ENCODE peak calls at places on chromosome 3, in five cellular contexts. One of them, this sample, is unnamed.

GRCh38 chr3:158731938-158732855 is at the start of gene RARRES1:
- DNase-seq in GM12878: no peak
- DNase-seq in IMR-90: peak; percentile 62
- DNase-seq in HepG2: no peak
- DNase-seq in K562: no peak
- DNase-seq in this sample: peak; percentile 88

GRCh38 chr3:126758019-126758418 is 54.0 kb downstream of the CHCHD6 start:
- DNase-seq in GM12878: no peak
- DNase-seq in IMR-90: no peak
- DNase-seq in HepG2: no peak
- DNase-seq in K562: no peak
- DNase-seq in this sample: peak; percentile 52

GRCh38 chr3:150184426-150185071 is 213.9 kb upstream of the PFN2 start:
- DNase-seq in GM12878: no peak
- DNase-seq in IMR-90: peak; percentile 11
- DNase-seq in HepG2: peak; percentile 68
- DNase-seq in K562: no peak
- DNase-seq in this sample: no peak

GRCh38 chr3:8888296-8888915 is 74.9 kb downstream of the RAD18 start:
- DNase-seq in GM12878: no peak
- DNase-seq in IMR-90: peak; percentile 91
- DNase-seq in HepG2: no peak
- DNase-seq in K562: no peak
- DNase-seq in this sample: no peak

GRCh38 chr3:39479701-39480414 is 12.4 kb downstream of the MOBP start:
- DNase-seq in GM12878: no peak
- DNase-seq in IMR-90: no peak
- DNase-seq in HepG2: no peak
- DNase-seq in K562: no peak
- DNase-seq in this sample: no peak

GRCh38 chr3:52606373-52607085 is 70.1 kb downstream of the UQCC5 start:
- DNase-seq in GM12878: no peak
- DNase-seq in IMR-90: peak; percentile 41
- DNase-seq in HepG2: peak; percentile 67
- DNase-seq in K562: peak; percentile 27
- DNase-seq in this sample: no peak

GRCh38 chr3:111236833-111237713 is 165.5 kb downstream of the NECTIN3 start:
- DNase-seq in GM12878: no peak
- DNase-seq in IMR-90: peak; percentile 52
- DNase-seq in HepG2: no peak
- DNase-seq in K562: no peak
- DNase-seq in this sample: peak; percentile 11

GRCh38 chr3:73024836-73025235 is 28.2 kb downstream of the PPP4R2 start:
- DNase-seq in GM12878: no peak
- DNase-seq in IMR-90: peak; percentile 25
- DNase-seq in HepG2: no peak
- DNase-seq in K562: no peak
- DNase-seq in this sample: no peak

GRCh38 chr3:9730747-9731205 is 759 bp upstream of the BRPF1 start:
- DNase-seq in GM12878: no peak
- DNase-seq in IMR-90: no peak
- DNase-seq in HepG2: no peak
- DNase-seq in K562: no peak
- DNase-seq in this sample: no peak

GRCh38 chr3:186790261-186790981 is 7.0 kb downstream of the EIF4A2 start:
- DNase-seq in GM12878: no peak
- DNase-seq in IMR-90: peak; percentile 61
- DNase-seq in HepG2: peak; percentile 26
- DNase-seq in K562: peak; percentile 54
- DNase-seq in this sample: no peak

GRCh38 chr3:157573780-157574378 is 70.7 kb upstream of the VEPH1 start:
- DNase-seq in GM12878: no peak
- DNase-seq in IMR-90: peak; percentile 43
- DNase-seq in HepG2: no peak
- DNase-seq in K562: no peak
- DNase-seq in this sample: no peak

GRCh38 chr3:64687781-64688515 is at the start of gene ADAMTS9:
- DNase-seq in GM12878: no peak
- DNase-seq in IMR-90: peak; percentile 60
- DNase-seq in HepG2: no peak
- DNase-seq in K562: no peak
- DNase-seq in this sample: peak; percentile 90

GRCh38 chr3:4720316-4721075 is 227.3 kb downstream of the ITPR1 start:
- DNase-seq in GM12878: no peak
- DNase-seq in IMR-90: peak; percentile 71
- DNase-seq in HepG2: peak; percentile 75
- DNase-seq in K562: peak; percentile 86
- DNase-seq in this sample: no peak

GRCh38 chr3:165206454-165207266 is 10.5 kb upstream of the SLITRK3 start:
- DNase-seq in GM12878: no peak
- DNase-seq in IMR-90: peak; percentile 65
- DNase-seq in HepG2: peak; percentile 64
- DNase-seq in K562: peak; percentile 65
- DNase-seq in this sample: peak; percentile 68

GRCh38 chr3:14902719-14903118 is 44.7 kb upstream of the NR2C2 start:
- DNase-seq in GM12878: no peak
- DNase-seq in IMR-90: no peak
- DNase-seq in HepG2: no peak
- DNase-seq in K562: no peak
- DNase-seq in this sample: no peak

GRCh38 chr3:57840445-57840844 is 84.3 kb downstream of the SLMAP start:
- DNase-seq in GM12878: no peak
- DNase-seq in IMR-90: no peak
- DNase-seq in HepG2: no peak
- DNase-seq in K562: no peak
- DNase-seq in this sample: no peak

GRCh38 chr3:102133376-102133775 is 284.1 kb downstream of the NFKBIZ start:
- DNase-seq in GM12878: no peak
- DNase-seq in IMR-90: no peak
- DNase-seq in HepG2: no peak
- DNase-seq in K562: no peak
- DNase-seq in this sample: no peak

GRCh38 chr3:77467702-77468407 is 428.0 kb downstream of the ROBO2 start:
- DNase-seq in GM12878: no peak
- DNase-seq in IMR-90: no peak
- DNase-seq in HepG2: no peak
- DNase-seq in K562: no peak
- DNase-seq in this sample: no peak

GRCh38 chr3:32643354-32643753 is 41.6 kb upstream of the CNOT10 start:
- DNase-seq in GM12878: no peak
- DNase-seq in IMR-90: no peak
- DNase-seq in HepG2: no peak
- DNase-seq in K562: no peak
- DNase-seq in this sample: no peak

GRCh38 chr3:192745150-192745549 is 17.8 kb upstream of the FGF12 start:
- DNase-seq in GM12878: no peak
- DNase-seq in IMR-90: no peak
- DNase-seq in HepG2: no peak
- DNase-seq in K562: no peak
- DNase-seq in this sample: no peak

GRCh38 chr3:8443829-8444791 is 57.5 kb upstream of the LMCD1 start:
- DNase-seq in GM12878: no peak
- DNase-seq in IMR-90: peak; percentile 99
- DNase-seq in HepG2: peak; percentile 99
- DNase-seq in K562: peak; percentile 7
- DNase-seq in this sample: peak; percentile 76

GRCh38 chr3:178562869-178563232 is 26.6 kb downstream of the KCNMB2 start:
- DNase-seq in GM12878: no peak
- DNase-seq in IMR-90: no peak
- DNase-seq in HepG2: no peak
- DNase-seq in K562: no peak
- DNase-seq in this sample: no peak

GRCh38 chr3:138323971-138324370 is 5.7 kb downstream of the NME9 start:
- DNase-seq in GM12878: no peak
- DNase-seq in IMR-90: no peak
- DNase-seq in HepG2: no peak
- DNase-seq in K562: no peak
- DNase-seq in this sample: no peak

GRCh38 chr3:70049761-70050160 is 50.2 kb downstream of the SAMMSON start:
- DNase-seq in GM12878: no peak
- DNase-seq in IMR-90: peak; percentile 11
- DNase-seq in HepG2: no peak
- DNase-seq in K562: no peak
- DNase-seq in this sample: no peak

GRCh38 chr3:95627293-95627692 is 1187.1 kb upstream of the EPHA6 start:
- DNase-seq in GM12878: no peak
- DNase-seq in IMR-90: no peak
- DNase-seq in HepG2: no peak
- DNase-seq in K562: no peak
- DNase-seq in this sample: no peak

GRCh38 chr3:143263844-143264243 is 144.3 kb downstream of the CHST2 start:
- DNase-seq in GM12878: no peak
- DNase-seq in IMR-90: no peak
- DNase-seq in HepG2: no peak
- DNase-seq in K562: no peak
- DNase-seq in this sample: no peak

DNA sequence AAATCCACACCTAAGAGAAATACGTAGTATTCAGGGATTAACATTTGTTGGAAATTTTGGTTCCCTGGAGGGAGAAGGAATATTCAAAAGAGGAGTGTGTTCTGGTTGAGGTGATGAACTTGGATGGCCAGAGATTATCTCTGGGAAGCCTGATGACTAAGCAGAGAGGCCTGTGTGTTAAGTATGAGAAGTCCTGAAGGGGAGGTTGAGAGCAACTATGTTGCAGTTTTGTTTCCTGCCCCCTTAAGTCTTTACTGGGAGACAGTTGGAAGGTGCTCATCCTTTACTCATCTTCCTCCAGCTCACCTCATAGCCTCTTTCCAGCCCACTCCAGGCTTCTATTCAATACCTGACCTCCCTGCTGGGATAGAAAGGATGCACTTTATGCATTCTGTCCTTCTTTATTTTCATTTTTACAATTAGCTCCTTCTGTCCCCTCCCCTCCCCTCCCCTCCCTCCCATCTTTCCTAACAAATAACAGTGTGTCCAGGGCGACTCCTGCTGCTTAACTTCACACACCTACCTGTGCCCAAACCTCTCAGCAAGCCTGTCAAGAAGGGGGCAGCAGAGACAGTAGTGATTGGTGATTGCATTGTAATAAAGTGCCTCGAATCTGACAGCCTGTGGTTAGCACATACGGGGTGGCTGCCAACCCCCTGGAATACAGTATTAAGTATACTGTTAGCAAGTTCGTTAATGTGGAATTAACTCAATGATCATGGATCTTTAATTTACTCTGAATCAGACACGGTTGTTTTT is 11.9 kb downstream of the RAP2B start:
- DNase-seq in GM12878: no peak
- DNase-seq in IMR-90: peak; percentile 75
- DNase-seq in HepG2: peak; percentile 39
- DNase-seq in K562: peak; percentile 64
- DNase-seq in this sample: no peak
- TF ChIP-seq RFX5 in GM12878: no peak
- TF ChIP-seq RFX5 in IMR-90: no peak
- TF ChIP-seq RFX5 in HepG2: no peak
- TF ChIP-seq RFX5 in K562: no peak
- TF ChIP-seq RFX5 in this sample: no peak

DNA sequence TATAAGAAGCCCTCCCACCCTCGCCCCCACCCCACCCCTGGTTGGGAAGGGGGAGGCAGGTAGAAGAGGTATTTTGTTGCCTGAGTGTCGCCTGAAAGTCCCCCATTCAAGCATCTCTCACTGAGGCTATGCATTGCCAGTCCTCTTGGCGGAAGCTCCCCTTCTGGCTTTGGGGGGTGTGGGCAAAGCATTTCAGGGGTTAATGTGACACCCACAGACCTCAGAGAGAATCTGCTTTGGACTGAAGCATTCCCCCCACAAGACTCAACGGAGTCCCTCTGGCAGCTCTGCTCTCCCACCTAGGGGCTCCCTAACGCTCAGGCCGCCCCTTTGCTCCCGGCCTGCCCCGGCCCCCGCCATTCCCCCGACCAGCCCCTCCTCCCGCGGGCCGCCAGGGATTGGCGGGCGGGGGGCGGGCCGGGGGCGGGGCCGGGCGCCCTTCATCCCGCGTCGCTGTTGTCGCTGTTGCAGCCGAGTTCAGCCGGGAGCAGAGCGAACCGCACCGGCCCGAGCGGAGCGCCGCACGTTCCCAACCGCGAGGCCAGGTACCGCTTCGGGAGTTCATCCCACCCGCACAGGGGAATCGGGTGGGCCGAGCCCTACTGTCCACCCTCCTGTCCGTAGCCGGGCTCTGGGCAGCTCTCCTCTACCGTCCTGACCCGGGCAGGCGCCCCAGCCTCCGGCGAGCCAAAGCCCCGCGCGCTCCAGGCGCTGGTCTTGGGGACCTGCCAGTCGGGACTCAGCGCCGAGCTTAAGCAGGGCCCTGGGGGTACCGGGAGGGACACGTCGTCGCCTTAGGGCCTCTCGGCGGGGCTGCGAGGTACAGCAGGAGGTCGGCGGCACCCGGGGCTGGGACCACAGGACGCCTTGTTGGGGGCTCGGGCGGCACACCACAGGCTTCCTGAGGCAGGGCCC is at the start of gene SLC38A3:
- DNase-seq in GM12878: no peak
- DNase-seq in IMR-90: no peak
- DNase-seq in HepG2: no peak
- DNase-seq in K562: no peak
- DNase-seq in this sample: peak; percentile 97
- H2AFZ ChIP-seq in GM12878: no peak within 1 kb of the TSS
- H2AFZ ChIP-seq in IMR-90: peak within 1 kb of the TSS; percentile 83
- H2AFZ ChIP-seq in HepG2: no peak within 1 kb of the TSS
- H2AFZ ChIP-seq in K562: no peak within 1 kb of the TSS
- H2AFZ ChIP-seq in this sample: peak within 1 kb of the TSS; percentile 63

DNA sequence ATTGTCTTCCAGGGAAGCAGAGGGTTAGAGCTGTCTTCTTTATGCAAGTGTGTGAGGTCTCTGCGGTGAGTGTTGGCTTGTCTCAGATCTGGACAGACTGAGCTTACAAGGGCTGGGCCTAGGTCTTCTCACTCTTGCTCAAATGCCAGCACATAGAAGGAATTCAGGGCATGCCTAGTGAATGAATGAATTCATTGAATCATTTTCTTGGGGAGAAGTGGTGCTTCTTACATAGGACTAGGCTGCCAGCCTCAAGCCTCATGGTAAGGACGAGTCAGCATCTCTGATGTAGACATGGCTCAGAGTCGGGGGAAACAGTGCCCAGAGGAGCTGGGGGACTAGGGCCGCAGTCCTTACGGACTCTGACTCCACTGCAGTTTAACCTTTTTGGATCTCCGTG is 17.2 kb downstream of the MKRN2 start:
- DNase-seq in GM12878: no peak
- DNase-seq in IMR-90: peak; percentile 52
- DNase-seq in HepG2: no peak
- DNase-seq in K562: no peak
- DNase-seq in this sample: no peak
- TF ChIP-seq MXI1 in GM12878: no peak
- TF ChIP-seq MXI1 in IMR-90: no peak
- TF ChIP-seq MXI1 in HepG2: no peak
- TF ChIP-seq MXI1 in K562: no peak
- TF ChIP-seq MXI1 in this sample: no peak

DNA sequence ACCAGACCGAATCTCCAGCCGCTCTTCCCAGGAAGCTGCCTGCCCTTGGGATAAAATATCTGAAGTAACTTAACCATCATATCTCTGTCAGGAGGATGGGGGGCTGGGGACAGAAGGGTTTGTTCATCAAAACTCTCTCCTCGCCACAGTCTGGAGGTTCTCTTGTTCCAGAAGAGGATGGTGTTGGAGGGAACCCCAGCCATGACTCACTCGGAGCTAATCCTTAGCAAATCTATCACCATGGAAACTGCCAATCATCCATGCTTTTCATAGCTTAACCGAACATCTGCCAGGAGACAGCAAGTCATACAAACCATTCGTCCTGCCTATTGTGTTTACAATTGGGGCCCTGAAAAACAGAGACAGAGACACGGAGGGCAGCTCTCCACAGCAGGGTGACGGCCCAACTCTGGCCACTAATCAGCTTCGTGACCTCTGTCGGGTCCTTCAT is 73.7 kb upstream of the HEG1 start:
- DNase-seq in GM12878: no peak
- DNase-seq in IMR-90: peak; percentile 99
- DNase-seq in HepG2: peak; percentile 59
- DNase-seq in K562: peak; percentile 29
- DNase-seq in this sample: no peak
- TF ChIP-seq RFX5 in GM12878: no peak
- TF ChIP-seq RFX5 in IMR-90: no peak
- TF ChIP-seq RFX5 in HepG2: no peak
- TF ChIP-seq RFX5 in K562: no peak
- TF ChIP-seq RFX5 in this sample: no peak

This sample was measured in SK-N-SH.